ENCODE peak calls at places on chromosomes 3 and 15, in eight cellular contexts. One of them, this sample, is unnamed.
A peak's percentile ranks its signal among the peaks of the same experiment; 100 is the strongest.

GRCh38 chr3:73787620-73788019 is 162.9 kb upstream of the PDZRN3 start:
- DNase-seq in M059J: no peak
- DNase-seq in caudate nucleus: no peak
- DNase-seq in A549: no peak
- DNase-seq in germinal center: no peak
- DNase-seq in naive thymus-derived CD8-positive, alpha-beta T cell: no peak
- DNase-seq in stimulated activated CD8-positive, alpha-beta memory T cell treated with anti-CD3 and anti-CD28 coated beads, Interleukin-12 subunit alpha, Interleukin-12 subunit beta, amount 100 ng/mL, for 1 hour: no peak
- DNase-seq in hippocampal formation: no peak
- DNase-seq in this sample: no peak

GRCh38 chr3:169137943-169138342 is 525.6 kb downstream of the MECOM start:
- DNase-seq in germinal center: no peak
- DNase-seq in stimulated activated CD8-positive, alpha-beta memory T cell treated with anti-CD3 and anti-CD28 coated beads, Interleukin-12 subunit alpha, Interleukin-12 subunit beta, amount 100 ng/mL, for 1 hour: no peak
- DNase-seq in M059J: no peak
- DNase-seq in hippocampal formation: no peak
- DNase-seq in caudate nucleus: no peak
- DNase-seq in naive thymus-derived CD8-positive, alpha-beta T cell: no peak
- DNase-seq in A549: no peak
- DNase-seq in this sample: no peak

GRCh38 chr3:183151086-183151485 is 11.4 kb downstream of the LAMP3 start:
- DNase-seq in caudate nucleus: no peak
- DNase-seq in naive thymus-derived CD8-positive, alpha-beta T cell: no peak
- DNase-seq in germinal center: peak; percentile 14
- DNase-seq in stimulated activated CD8-positive, alpha-beta memory T cell treated with anti-CD3 and anti-CD28 coated beads, Interleukin-12 subunit alpha, Interleukin-12 subunit beta, amount 100 ng/mL, for 1 hour: no peak
- DNase-seq in M059J: no peak
- DNase-seq in A549: no peak
- DNase-seq in hippocampal formation: no peak
- DNase-seq in this sample: no peak

GRCh38 chr15:63344737-63345390 is 36.8 kb downstream of the CA12 start:
- DNase-seq in naive thymus-derived CD8-positive, alpha-beta T cell: no peak
- DNase-seq in hippocampal formation: no peak
- DNase-seq in M059J: peak; percentile 71
- DNase-seq in A549: no peak
- DNase-seq in stimulated activated CD8-positive, alpha-beta memory T cell treated with anti-CD3 and anti-CD28 coated beads, Interleukin-12 subunit alpha, Interleukin-12 subunit beta, amount 100 ng/mL, for 1 hour: no peak
- DNase-seq in caudate nucleus: no peak
- DNase-seq in germinal center: no peak
- DNase-seq in this sample: no peak

GRCh38 chr3:181464033-181464694 is 247.6 kb upstream of the SOX2 start:
- DNase-seq in caudate nucleus: no peak
- DNase-seq in M059J: no peak
- DNase-seq in hippocampal formation: no peak
- DNase-seq in germinal center: no peak
- DNase-seq in stimulated activated CD8-positive, alpha-beta memory T cell treated with anti-CD3 and anti-CD28 coated beads, Interleukin-12 subunit alpha, Interleukin-12 subunit beta, amount 100 ng/mL, for 1 hour: no peak
- DNase-seq in A549: no peak
- DNase-seq in naive thymus-derived CD8-positive, alpha-beta T cell: no peak
- DNase-seq in this sample: no peak

GRCh38 chr15:36484038-36484778 is 95.2 kb upstream of the CDIN1 start:
- DNase-seq in hippocampal formation: no peak
- DNase-seq in stimulated activated CD8-positive, alpha-beta memory T cell treated with anti-CD3 and anti-CD28 coated beads, Interleukin-12 subunit alpha, Interleukin-12 subunit beta, amount 100 ng/mL, for 1 hour: no peak
- DNase-seq in caudate nucleus: no peak
- DNase-seq in A549: no peak
- DNase-seq in naive thymus-derived CD8-positive, alpha-beta T cell: no peak
- DNase-seq in M059J: peak; percentile 50
- DNase-seq in germinal center: no peak
- DNase-seq in this sample: no peak

GRCh38 chr3:194537732-194538247 is 51.0 kb upstream of the ATP13A3 start:
- DNase-seq in M059J: peak; percentile 98
- DNase-seq in caudate nucleus: no peak
- DNase-seq in stimulated activated CD8-positive, alpha-beta memory T cell treated with anti-CD3 and anti-CD28 coated beads, Interleukin-12 subunit alpha, Interleukin-12 subunit beta, amount 100 ng/mL, for 1 hour: no peak
- DNase-seq in hippocampal formation: no peak
- DNase-seq in naive thymus-derived CD8-positive, alpha-beta T cell: no peak
- DNase-seq in germinal center: no peak
- DNase-seq in A549: no peak
- DNase-seq in this sample: no peak

GRCh38 chr3:175777495-175777894 is 918.4 kb downstream of the NAALADL2 start:
- DNase-seq in A549: no peak
- DNase-seq in stimulated activated CD8-positive, alpha-beta memory T cell treated with anti-CD3 and anti-CD28 coated beads, Interleukin-12 subunit alpha, Interleukin-12 subunit beta, amount 100 ng/mL, for 1 hour: no peak
- DNase-seq in hippocampal formation: no peak
- DNase-seq in naive thymus-derived CD8-positive, alpha-beta T cell: no peak
- DNase-seq in germinal center: no peak
- DNase-seq in M059J: peak; percentile 81
- DNase-seq in caudate nucleus: no peak
- DNase-seq in this sample: no peak

GRCh38 chr15:78616506-78616905 is 4.3 kb downstream of the CHRNA3 start:
- DNase-seq in naive thymus-derived CD8-positive, alpha-beta T cell: no peak
- DNase-seq in M059J: no peak
- DNase-seq in stimulated activated CD8-positive, alpha-beta memory T cell treated with anti-CD3 and anti-CD28 coated beads, Interleukin-12 subunit alpha, Interleukin-12 subunit beta, amount 100 ng/mL, for 1 hour: no peak
- DNase-seq in caudate nucleus: no peak
- DNase-seq in germinal center: no peak
- DNase-seq in A549: no peak
- DNase-seq in hippocampal formation: no peak
- DNase-seq in this sample: no peak

GRCh38 chr15:60935130-60935529 is 294.0 kb downstream of the RORA start:
- DNase-seq in caudate nucleus: no peak
- DNase-seq in germinal center: no peak
- DNase-seq in hippocampal formation: peak; percentile 52
- DNase-seq in M059J: no peak
- DNase-seq in A549: no peak
- DNase-seq in stimulated activated CD8-positive, alpha-beta memory T cell treated with anti-CD3 and anti-CD28 coated beads, Interleukin-12 subunit alpha, Interleukin-12 subunit beta, amount 100 ng/mL, for 1 hour: no peak
- DNase-seq in naive thymus-derived CD8-positive, alpha-beta T cell: no peak
- DNase-seq in this sample: no peak